ENCODE peak calls at places on chromosomes 6 and 20, in seven cellular contexts. O is activated T-cell treated with anti-CD3 and anti-CD28 coated beads for 24 hours; K is stimulated activated CD4-positive, alpha-beta T cell treated with anti-CD3 and anti-CD28 coated beads, Interleukin-1b, Interleukin-23, amount 100 ng/mL, for 1 hour; S is nucleus accumbens; H is A549; P is PC-9; Q is HCT116. C is an unnamed sample.

GRCh38 chr20:5654557-5654956 is 95.6 kb upstream of the SHLD1 start:
- DNase-seq in O (no peak), K (no peak), S (no peak), H (peak; percentile 99), P (no peak), Q (no peak), C (peak; percentile 99)

GRCh38 chr6:16316741-16317251 is 78.4 kb downstream of the GMPR start:
- DNase-seq in O (no peak), K (no peak), S (no peak), H (peak; percentile 26), P (peak; percentile 22), Q (peak; percentile 39), C (no peak)

GRCh38 chr20:10532351-10532750 is 97.2 kb downstream of the SLX4IP start:
- DNase-seq in O (no peak), K (no peak), S (no peak), H (no peak), P (no peak), Q (no peak), C (no peak)

GRCh38 chr20:44585042-44585968 is 2.9 kb downstream of the PKIG start:
- DNase-seq in O (no peak), K (no peak), S (no peak), H (no peak), P (no peak), Q (no peak), C (no peak)

GRCh38 chr6:167474171-167474570 is 149.3 kb downstream of the TTLL2 start:
- DNase-seq in O (no peak), K (no peak), S (no peak), H (no peak), P (no peak), Q (no peak), C (no peak)

GRCh38 chr6:99016355-99016754 is 68.6 kb upstream of the FBXL4 start:
- DNase-seq in O (no peak), K (no peak), S (no peak), H (no peak), P (no peak), Q (no peak), C (no peak)

GRCh38 chr6:12245763-12246720 is 44.1 kb upstream of the EDN1 start:
- DNase-seq in O (no peak), K (no peak), S (no peak), H (peak; percentile 27), P (no peak), Q (no peak), C (no peak)

GRCh38 chr6:149334682-149335160 is 17.2 kb downstream of the TAB2 start:
- DNase-seq in O (no peak), K (no peak), S (no peak), H (peak; percentile 48), P (peak; percentile 46), Q (peak; percentile 75), C (peak; percentile 57)

GRCh38 chr20:57801581-57801980 is 91.8 kb upstream of the PMEPA1 start:
- DNase-seq in O (no peak), K (no peak), S (no peak), H (no peak), P (no peak), Q (no peak), C (no peak)

GRCh38 chr20:13302647-13303425 is 81.8 kb downstream of the ISM1 start:
- DNase-seq in O (peak; percentile 33), K (no peak), S (no peak), H (peak; percentile 44), P (peak; percentile 15), Q (peak; percentile 4), C (no peak)

GRCh38 chr20:20395856-20396600 is 28.1 kb downstream of the INSM1 start:
- DNase-seq in O (no peak), K (no peak), S (no peak), H (no peak), P (no peak), Q (no peak), C (no peak)

GRCh38 chr6:154682633-154683125 is 50.5 kb upstream of the SCAF8 start:
- DNase-seq in O (no peak), K (no peak), S (no peak), H (no peak), P (no peak), Q (no peak), C (no peak)

GRCh38 chr20:17835941-17836861 is 132.4 kb downstream of the SNX5 start:
- DNase-seq in O (no peak), K (no peak), S (no peak), H (peak; percentile 21), P (no peak), Q (no peak), C (no peak)

GRCh38 chr6:10633216-10633615 is 61.2 kb downstream of the C6orf52 start:
- DNase-seq in O (no peak), K (no peak), S (no peak), H (peak; percentile 45), P (peak; percentile 50), Q (peak; percentile 60), C (peak; percentile 74)

GRCh38 chr6:120759570-120759969 is 574.7 kb downstream of the TBC1D32 start:
- DNase-seq in O (no peak), K (no peak), S (no peak), H (no peak), P (no peak), Q (no peak), C (no peak)

GRCh38 chr6:74000582-74000981 is 304.6 kb downstream of the CD109 start:
- DNase-seq in O (no peak), K (no peak), S (no peak), H (no peak), P (no peak), Q (no peak), C (no peak)

GRCh38 chr20:34863421-34863965 is 9.2 kb downstream of the GGT7 start:
- DNase-seq in O (no peak), K (no peak), S (no peak), H (no peak), P (no peak), Q (no peak), C (no peak)

GRCh38 chr20:48049631-48050030 is 264.4 kb upstream of the SULF2 start:
- DNase-seq in O (no peak), K (no peak), S (no peak), H (no peak), P (no peak), Q (no peak), C (no peak)

GRCh38 chr6:142302427-142303190 is 802 bp downstream of the ADGRG6 start:
- DNase-seq in O (no peak), K (no peak), S (no peak), H (peak; percentile 74), P (peak; percentile 76), Q (peak; percentile 53), C (peak; percentile 33)

GRCh38 chr6:33066917-33067521 is 6.4 kb downstream of the HLA-DPA1 start:
- DNase-seq in O (no peak), K (no peak), S (no peak), H (no peak), P (no peak), Q (no peak), C (no peak)

GRCh38 chr6:70180904-70181599 is 121.8 kb downstream of the COL9A1 start:
- DNase-seq in O (no peak), K (no peak), S (no peak), H (no peak), P (no peak), Q (no peak), C (no peak)

C was measured in epithelial cell of prostate.